ENCODE peak calls at places on chromosomes 5 and 9, in nine cellular contexts. Z is transverse colon, C is fibroblast of pulmonary artery, A is H9, V is lower leg skin, K is neural progenitor cell, I is WERI-Rb-1, W is endothelial cell of umbilical vein, R is bronchial epithelial cell. E is an unnamed sample.

GRCh38 chr9:93301911-93302525 is 118.1 kb downstream of the WNK2 start:
- DNase-seq in Z (peak), C (no peak), A (peak), V (peak), K (no peak), I (no peak), W (no peak), R (no peak), E (no peak)

GRCh38 chr5:54651482-54652076 is 134.0 kb downstream of the SNX18 start:
- DNase-seq in Z (peak), C (peak), A (no peak), V (peak), K (no peak), I (no peak), W (peak), R (peak), E (no peak)

GRCh38 chr5:53884844-53885243 is 324.4 kb downstream of the NDUFS4 start:
- DNase-seq in Z (no peak), C (no peak), A (no peak), V (no peak), K (no peak), I (no peak), W (no peak), R (no peak), E (no peak)

GRCh38 chr5:72811849-72812248 is 4.6 kb upstream of the TNPO1 start:
- DNase-seq in Z (no peak), C (no peak), A (no peak), V (no peak), K (no peak), I (no peak), W (no peak), R (no peak), E (no peak)

GRCh38 chr5:179805529-179806249 is 977 bp downstream of the MGAT4B start:
- DNase-seq in Z (no peak), C (no peak), A (peak), V (peak), K (peak), I (no peak), W (peak), R (no peak), E (peak)

GRCh38 chr5:44943637-44944036 is 134.9 kb downstream of the MRPS30 start:
- DNase-seq in Z (no peak), C (no peak), A (no peak), V (no peak), K (no peak), I (no peak), W (no peak), R (no peak), E (no peak)

GRCh38 chr9:3751125-3751758 is 225.4 kb upstream of the RFX3 start:
- DNase-seq in Z (no peak), C (peak), A (no peak), V (no peak), K (no peak), I (no peak), W (no peak), R (no peak), E (no peak)

GRCh38 chr5:157821405-157821804 is 37.5 kb downstream of the CLINT1 start:
- DNase-seq in Z (no peak), C (no peak), A (no peak), V (no peak), K (no peak), I (no peak), W (no peak), R (no peak), E (no peak)

GRCh38 chr5:159001247-159001646 is 98.5 kb downstream of the EBF1 start:
- DNase-seq in Z (no peak), C (peak), A (no peak), V (no peak), K (no peak), I (no peak), W (no peak), R (no peak), E (no peak)

GRCh38 chr5:157994906-157995519 is 136.1 kb upstream of the CLINT1 start:
- DNase-seq in Z (peak), C (peak), A (peak), V (peak), K (peak), I (peak), W (peak), R (peak), E (peak)

GRCh38 chr5:139961435-139962157 is 81.5 kb downstream of the NRG2 start:
- DNase-seq in Z (no peak), C (no peak), A (peak), V (peak), K (no peak), I (no peak), W (no peak), R (no peak), E (no peak)

GRCh38 chr9:95718263-95718662 is 157.2 kb upstream of the ERCC6L2 start:
- DNase-seq in Z (no peak), C (no peak), A (no peak), V (no peak), K (no peak), I (no peak), W (no peak), R (no peak), E (no peak)

GRCh38 chr5:136631176-136631575 is 265.8 kb upstream of the TRPC7 start:
- DNase-seq in Z (no peak), C (peak), A (no peak), V (no peak), K (peak), I (peak), W (peak), R (peak), E (no peak)

GRCh38 chr5:142684508-142685031 is 1.3 kb downstream of the FGF1 start:
- DNase-seq in Z (no peak), C (no peak), A (peak), V (peak), K (peak), I (no peak), W (peak), R (no peak), E (no peak)

GRCh38 chr5:29902859-29903258 is 1290.6 kb upstream of the CDH6 start:
- DNase-seq in Z (no peak), C (no peak), A (no peak), V (no peak), K (no peak), I (no peak), W (no peak), R (no peak), E (no peak)

GRCh38 chr9:29775491-29775890 is 2202.2 kb upstream of the C9orf72 start:
- DNase-seq in Z (no peak), C (no peak), A (no peak), V (no peak), K (no peak), I (peak), W (no peak), R (no peak), E (no peak)

GRCh38 chr9:89422151-89422918 is 75.6 kb downstream of the SEMA4D start:
- DNase-seq in Z (no peak), C (peak), A (no peak), V (no peak), K (no peak), I (no peak), W (no peak), R (peak), E (no peak)

GRCh38 chr9:135037521-135038250 is 49.8 kb upstream of the OLFM1 start:
- DNase-seq in Z (no peak), C (no peak), A (peak), V (peak), K (no peak), I (no peak), W (no peak), R (no peak), E (no peak)

GRCh38 chr5:147893820-147894219 is 12.5 kb downstream of the C5orf46 start:
- DNase-seq in Z (no peak), C (peak), A (no peak), V (no peak), K (no peak), I (no peak), W (peak), R (peak), E (no peak)

GRCh38 chr9:126326228-126327015 is at the start of gene MVB12B:
- DNase-seq in Z (peak), C (no peak), A (peak), V (peak), K (peak), I (peak), W (peak), R (no peak), E (peak)

GRCh38 chr5:154766558-154767281 is 11.5 kb downstream of the LARP1 start:
- DNase-seq in Z (no peak), C (no peak), A (no peak), V (no peak), K (no peak), I (no peak), W (no peak), R (no peak), E (no peak)

GRCh38 chr9:92100237-92100911 is 14.8 kb downstream of the SPTLC1 start:
- DNase-seq in Z (no peak), C (peak), A (no peak), V (no peak), K (no peak), I (no peak), W (peak), R (peak), E (no peak)

GRCh38 chr5:93572101-93572772 is 8.8 kb downstream of the NR2F1-AS1 start:
- DNase-seq in Z (no peak), C (no peak), A (no peak), V (no peak), K (peak), I (no peak), W (no peak), R (no peak), E (peak)

GRCh38 chr5:17743580-17744435 is 109.5 kb downstream of the TAF11L14 start:
- DNase-seq in Z (no peak), C (no peak), A (no peak), V (no peak), K (no peak), I (no peak), W (no peak), R (peak), E (no peak)

GRCh38 chr9:133591985-133592384 is 17.2 kb downstream of the FAM163B start:
- DNase-seq in Z (no peak), C (no peak), A (no peak), V (no peak), K (no peak), I (no peak), W (no peak), R (no peak), E (no peak)

GRCh38 chr5:73278693-73279092 is 105.7 kb downstream of the TMEM174 start:
- DNase-seq in Z (no peak), C (no peak), A (no peak), V (no peak), K (no peak), I (no peak), W (no peak), R (peak), E (peak)

GRCh38 chr9:136876476-136876875 is 9.8 kb upstream of the TRAF2 start:
- DNase-seq in Z (no peak), C (no peak), A (no peak), V (no peak), K (no peak), I (no peak), W (no peak), R (no peak), E (no peak)

GRCh38 chr9:136885950-136886578 is at the start of gene TRAF2:
- DNase-seq in Z (peak), C (peak), A (peak), V (peak), K (peak), I (peak), W (peak), R (peak), E (peak)

GRCh38 chr9:136882109-136882946 is 4.0 kb upstream of the TRAF2 start:
- DNase-seq in Z (peak), C (peak), A (peak), V (no peak), K (no peak), I (no peak), W (peak), R (peak), E (peak)

GRCh38 chr9:136881691-136882108 is 4.6 kb upstream of the TRAF2 start:
- DNase-seq in Z (peak), C (peak), A (no peak), V (no peak), K (peak), I (no peak), W (no peak), R (no peak), E (no peak)

DNA sequence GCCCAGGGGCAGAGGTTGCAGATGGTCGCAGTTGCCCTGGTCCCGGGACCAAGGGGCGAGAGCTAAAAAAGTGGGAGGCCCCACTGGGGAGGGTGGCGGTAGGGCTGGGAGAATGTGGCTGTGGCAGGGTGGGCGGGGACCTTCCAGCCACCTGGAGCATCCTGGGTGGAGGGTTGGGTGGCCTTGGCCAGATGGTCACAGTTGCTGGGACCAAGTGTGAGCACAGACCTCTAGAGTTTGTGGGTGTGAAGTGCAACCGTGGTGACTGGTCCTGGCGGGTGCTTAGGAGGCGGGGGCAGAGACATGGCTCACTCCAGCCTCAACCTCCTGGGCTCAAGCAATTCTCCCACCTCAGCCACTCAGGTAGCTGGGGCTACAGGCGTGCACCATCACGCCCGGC is 5.7 kb upstream of the TRAF2 start:
- DNase-seq in Z (no peak), C (no peak), A (no peak), V (no peak), K (no peak), I (peak), W (no peak), R (no peak), E (no peak)
- TF ChIP-seq CTCF in Z (no peak), C (no peak), A (no peak), V (no peak), K (no peak), I (peak), W (no peak), R (no peak), E (no peak)

GRCh38 chr5:171419663-171420428 is 399 bp downstream of the FGF18 start:
- DNase-seq in Z (peak), C (peak), A (peak), V (peak), K (peak), I (peak), W (no peak), R (no peak), E (no peak)
- TF ChIP-seq CTCF in Z (no peak), C (no peak), A (no peak), V (no peak), K (no peak), I (peak), W (no peak), R (no peak), E (no peak)

GRCh38 chr5:14581333-14581890 is at the start of gene OTULINL:
- DNase-seq in Z (peak), C (peak), A (peak), V (peak), K (peak), I (peak), W (peak), R (no peak), E (peak)

GRCh38 chr5:14584848-14585247 is 3.3 kb downstream of the OTULINL start:
- DNase-seq in Z (no peak), C (no peak), A (no peak), V (no peak), K (no peak), I (no peak), W (no peak), R (no peak), E (no peak)

GRCh38 chr5:14581891-14582796 is 552 bp downstream of the OTULINL start:
- DNase-seq in Z (peak), C (peak), A (peak), V (peak), K (peak), I (peak), W (peak), R (peak), E (peak)

GRCh38 chr5:14580037-14581034 is 1.3 kb upstream of the OTULINL start:
- DNase-seq in Z (peak), C (peak), A (no peak), V (no peak), K (no peak), I (no peak), W (no peak), R (no peak), E (no peak)

GRCh38 chr5:14582797-14583137 is 1.2 kb downstream of the OTULINL start:
- DNase-seq in Z (no peak), C (no peak), A (no peak), V (no peak), K (no peak), I (no peak), W (no peak), R (no peak), E (no peak)
- TF ChIP-seq CTCF in Z (no peak), C (no peak), A (no peak), V (no peak), K (no peak), I (no peak), W (no peak), R (no peak), E (no peak)

GRCh38 chr9:99824378-99825157 is 2.9 kb downstream of the NR4A3 start:
- DNase-seq in Z (peak), C (peak), A (peak), V (peak), K (peak), I (peak), W (peak), R (no peak), E (peak)
- TF ChIP-seq CTCF in Z (peak), C (peak), A (peak), V (no peak), K (peak), I (peak), W (peak), R (peak), E (peak)

GRCh38 chr9:97470076-97470475 is 31.4 kb upstream of the TMOD1 start:
- DNase-seq in Z (no peak), C (no peak), A (peak), V (no peak), K (peak), I (peak), W (no peak), R (peak), E (no peak)
- TF ChIP-seq CTCF in Z (peak), C (peak), A (peak), V (no peak), K (peak), I (peak), W (no peak), R (peak), E (no peak)

GRCh38 chr9:22446950-22447606 is 454 bp downstream of the DMRTA1 start:
- DNase-seq in Z (peak), C (peak), A (peak), V (no peak), K (peak), I (peak), W (peak), R (peak), E (peak)
- TF ChIP-seq CTCF in Z (peak), C (no peak), A (peak), V (no peak), K (peak), I (peak), W (peak), R (peak), E (peak)

DNA sequence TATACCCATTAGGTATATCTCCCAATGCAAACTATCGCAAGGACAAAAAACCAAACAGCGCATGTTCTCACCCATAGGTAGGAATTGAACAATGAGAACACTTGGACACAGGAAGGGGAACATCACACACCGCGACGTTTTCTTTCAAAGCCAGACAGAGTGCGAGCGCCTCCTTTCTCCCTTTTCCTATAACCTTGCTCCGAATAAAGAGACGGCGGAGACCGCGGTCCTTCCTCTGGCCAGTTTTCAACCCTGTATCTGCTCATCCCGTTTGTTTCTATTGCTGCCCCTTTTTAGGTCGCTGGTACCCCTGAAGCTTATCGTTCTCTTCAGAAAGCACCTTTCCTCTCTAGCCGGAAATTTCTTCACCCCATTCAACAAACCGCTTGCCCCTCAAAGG is 1.3 kb downstream of the LVRN start:
- DNase-seq in Z (no peak), C (no peak), A (no peak), V (no peak), K (peak), I (no peak), W (no peak), R (no peak), E (no peak)
- TF ChIP-seq CTCF in Z (no peak), C (no peak), A (no peak), V (no peak), K (no peak), I (no peak), W (no peak), R (no peak), E (no peak)

GRCh38 chr9:111037744-111038335 is 430 bp downstream of the LPAR1 start:
- DNase-seq in Z (peak), C (peak), A (peak), V (peak), K (peak), I (peak), W (no peak), R (no peak), E (peak)
- TF ChIP-seq CTCF in Z (peak), C (no peak), A (peak), V (no peak), K (peak), I (peak), W (no peak), R (peak), E (peak)